ENCODE peak calls at places on chromosomes 1 and 21, in five cellular contexts. N is SK-N-SH, L is HepG2, V is GM23338, T is K562. I is an unnamed sample. For H3K4me1 and H3K27me3, the result is how much of the 10 kb centered on the place peaks cover.

GRCh38 chr1:158098256-158098655 is 82.4 kb upstream of the CD1D start:
- DNase-seq in N (no peak), L (no peak), V (no peak), T (no peak), I (no peak)

GRCh38 chr1:179298952-179299351 is 5.4 kb downstream of the SOAT1 start:
- DNase-seq in N (no peak), L (no peak), V (no peak), T (no peak), I (no peak)

GRCh38 chr21:26136686-26137085 is 33.9 kb downstream of the APP start:
- DNase-seq in N (no peak), L (no peak), V (no peak), T (no peak), I (no peak)

GRCh38 chr1:158600735-158601134 is 4.3 kb upstream of the OR10Z1 start:
- DNase-seq in N (no peak), L (no peak), V (no peak), T (no peak), I (no peak)

GRCh38 chr1:201988593-201988992 is 6.1 kb downstream of the RNPEP start:
- DNase-seq in N (no peak), L (no peak), V (no peak), T (no peak), I (no peak)

GRCh38 chr1:97050501-97050900 is 328.9 kb downstream of the PTBP2 start:
- DNase-seq in N (peak), L (no peak), V (peak), T (no peak), I (no peak)

GRCh38 chr1:94061513-94062443 is 59.2 kb downstream of the ABCA4 start:
- DNase-seq in N (peak), L (peak), V (peak), T (peak), I (peak)

GRCh38 chr1:112237983-112238515 is 158.0 kb upstream of the CTTNBP2NL start:
- DNase-seq in N (no peak), L (no peak), V (peak), T (no peak), I (peak)

GRCh38 chr1:71357708-71358107 is 276.9 kb upstream of the ZRANB2 start:
- DNase-seq in N (no peak), L (no peak), V (peak), T (no peak), I (no peak)

GRCh38 chr1:112982853-112983539 is 27.0 kb upstream of the SLC16A1 start:
- DNase-seq in N (no peak), L (no peak), V (no peak), T (no peak), I (no peak)

GRCh38 chr1:46520063-46520911 is 30.7 kb downstream of the DMBX1 start:
- DNase-seq in N (no peak), L (peak), V (peak), T (peak), I (no peak)

GRCh38 chr1:4394366-4394765 is 260.0 kb upstream of the AJAP1 start:
- DNase-seq in N (no peak), L (no peak), V (no peak), T (no peak), I (no peak)

GRCh38 chr1:77143529-77144121 is 75.6 kb downstream of the PIGK start:
- DNase-seq in N (peak), L (no peak), V (no peak), T (peak), I (no peak)

GRCh38 chr1:23177438-23178380 is 9.1 kb upstream of the LUZP1 start:
- DNase-seq in N (peak), L (peak), V (peak), T (peak), I (peak)
- TF ChIP-seq POLR2AphosphoS5 in N (peak), L (no peak), V (no peak), T (no peak), I (peak)

GRCh38 chr1:204493145-204493881 is 1.3 kb downstream of the PIK3C2B start:
- DNase-seq in N (peak), L (peak), V (peak), T (no peak), I (peak)
- H3K4me1 ChIP-seq in N (under half), L (under half), V (under half), T (under half), I (under half)

DNA sequence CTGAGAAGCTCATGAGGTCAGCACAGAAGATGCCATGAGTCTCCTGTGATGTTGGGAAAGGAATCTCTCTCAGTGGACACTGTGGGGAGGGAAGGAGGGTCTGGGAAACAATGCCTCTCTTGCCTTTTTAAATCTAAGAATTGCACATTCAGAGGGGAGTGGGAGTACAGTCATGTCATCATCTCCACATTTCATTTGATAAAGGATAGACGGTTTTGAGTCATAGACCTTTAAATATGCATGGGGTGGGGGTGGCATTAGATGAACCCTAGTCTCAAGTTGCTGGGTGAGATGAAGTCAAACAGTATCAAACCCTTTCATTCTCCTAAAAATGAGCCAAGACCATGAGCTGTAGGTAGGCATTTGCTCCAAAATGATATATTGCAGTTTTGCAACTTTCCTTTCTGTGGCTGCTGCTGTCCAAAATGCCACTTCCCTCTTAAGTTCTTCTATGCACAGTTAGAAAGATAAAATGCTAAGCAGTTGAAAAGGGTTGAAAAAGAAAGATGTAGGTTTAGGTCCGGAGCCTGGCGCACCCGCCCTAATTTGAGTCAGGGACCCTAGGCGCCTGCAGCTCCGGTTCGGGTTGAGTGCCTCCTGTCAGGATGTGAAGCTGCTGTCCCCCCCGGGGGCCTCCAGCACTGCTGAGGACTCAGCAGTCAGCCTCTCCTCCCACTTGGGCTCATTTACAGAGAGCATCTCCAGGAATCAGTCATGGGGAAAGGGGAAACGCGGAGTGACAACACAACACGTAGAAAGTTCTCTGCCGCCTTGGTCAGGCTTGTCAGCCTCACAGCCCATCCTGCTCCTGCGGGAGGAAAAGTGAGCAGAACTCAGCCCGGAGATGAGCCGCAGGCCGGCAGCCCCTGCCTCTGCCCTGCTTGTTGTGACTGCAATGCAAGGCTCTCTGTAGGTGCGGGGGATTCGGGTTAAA is 479.3 kb upstream of the RUNX1 start:
- DNase-seq in N (no peak), L (no peak), V (no peak), T (peak), I (peak)
- H3K27me3 ChIP-seq in N (under half), L (under half), V (under half), T (under half), I (under half)

DNA sequence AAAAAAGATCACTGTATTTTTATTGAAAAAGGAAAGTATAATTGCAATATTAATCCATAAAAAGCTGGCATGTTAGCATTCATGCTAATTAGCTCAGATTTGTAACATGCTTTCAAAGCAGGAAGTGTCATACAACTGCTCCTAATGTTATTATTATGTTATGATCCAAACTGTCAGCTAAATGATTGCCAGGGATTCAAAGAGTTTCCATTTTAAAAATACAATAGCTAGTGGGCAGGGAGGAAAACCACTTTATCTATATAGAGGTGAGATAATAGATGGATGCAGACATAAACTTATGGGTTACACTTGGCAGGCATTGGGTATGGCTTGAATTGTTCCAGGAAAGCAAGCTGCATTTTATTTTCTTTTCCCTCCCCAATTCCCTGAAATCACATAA is 9.7 kb upstream of the MYSM1 start:
- DNase-seq in N (no peak), L (no peak), V (no peak), T (no peak), I (no peak)
- TF ChIP-seq POLR2AphosphoS5 in N (no peak), L (no peak), V (no peak), T (no peak), I (no peak)

DNA sequence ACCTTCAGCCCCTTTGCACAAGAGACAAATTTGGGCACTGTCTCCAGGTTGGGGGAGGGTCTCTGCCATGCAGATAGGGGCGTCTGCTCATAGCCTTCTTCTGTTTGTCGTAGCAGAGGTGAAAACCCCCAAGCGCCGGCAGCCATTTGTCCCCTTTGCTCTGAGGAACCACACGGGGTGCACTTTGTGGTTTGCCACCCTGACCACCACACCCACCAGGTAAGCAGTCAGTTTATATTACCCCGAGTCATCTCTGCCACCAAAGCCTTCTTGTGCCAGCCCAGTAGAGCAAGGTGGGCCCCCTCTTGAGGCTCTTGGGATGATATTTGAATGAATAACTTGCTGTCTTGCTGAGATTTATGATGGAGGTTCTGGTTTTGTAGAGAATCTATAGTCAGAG is 111.8 kb downstream of the VPS13D start:
- DNase-seq in N (no peak), L (no peak), V (no peak), T (no peak), I (no peak)
- H3K4me1 ChIP-seq in N (under half), L (under half), V (under half), T (under half), I (under half)

GRCh38 chr1:147079400-147080012 is 92.8 kb downstream of the PRKAB2 start:
- DNase-seq in N (peak), L (no peak), V (peak), T (no peak), I (no peak)
- H3K27me3 ChIP-seq in N (under half), L (under half), V (half or more), T (under half), I (half or more)

GRCh38 chr1:7940745-7941436 is at the start of gene TNFRSF9:
- DNase-seq in N (no peak), L (no peak), V (no peak), T (peak), I (no peak)

GRCh38 chr1:7942701-7943029 is 2.0 kb upstream of the TNFRSF9 start:
- DNase-seq in N (no peak), L (no peak), V (no peak), T (no peak), I (no peak)

GRCh38 chr1:7941437-7941793 is 776 bp upstream of the TNFRSF9 start:
- DNase-seq in N (no peak), L (no peak), V (no peak), T (peak), I (no peak)

GRCh38 chr1:7940034-7940433 is 605 bp downstream of the TNFRSF9 start:
- DNase-seq in N (no peak), L (no peak), V (no peak), T (no peak), I (no peak)

DNA sequence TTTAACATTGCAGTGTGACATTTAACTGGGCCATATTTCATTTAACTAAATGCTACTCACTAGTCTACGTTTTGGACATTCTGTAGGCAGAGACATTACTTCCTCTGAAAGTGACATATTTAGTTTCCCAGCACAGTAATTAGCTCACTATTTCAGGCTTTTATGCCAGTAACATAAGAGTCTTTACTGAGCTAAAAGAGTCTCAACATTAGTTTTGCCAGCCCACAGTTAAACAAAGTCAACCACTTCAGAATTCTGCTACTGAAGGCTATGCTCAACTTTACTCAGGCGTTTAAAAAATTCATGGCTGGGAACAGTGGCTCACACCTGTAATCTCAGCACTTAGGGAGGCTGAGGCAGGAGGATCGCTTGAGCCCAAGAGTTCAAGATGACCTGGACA is 2.7 kb upstream of the TNFRSF9 start:
- DNase-seq in N (no peak), L (no peak), V (no peak), T (no peak), I (no peak)
- TF ChIP-seq POLR2AphosphoS5 in N (no peak), L (no peak), V (no peak), T (no peak), I (no peak)

GRCh38 chr21:42257091-42257760 is 38.3 kb downstream of the ABCG1 start:
- DNase-seq in N (no peak), L (no peak), V (no peak), T (no peak), I (no peak)
- H3K4me1 ChIP-seq in N (under half), L (under half), V (under half), T (under half), I (under half)

DNA sequence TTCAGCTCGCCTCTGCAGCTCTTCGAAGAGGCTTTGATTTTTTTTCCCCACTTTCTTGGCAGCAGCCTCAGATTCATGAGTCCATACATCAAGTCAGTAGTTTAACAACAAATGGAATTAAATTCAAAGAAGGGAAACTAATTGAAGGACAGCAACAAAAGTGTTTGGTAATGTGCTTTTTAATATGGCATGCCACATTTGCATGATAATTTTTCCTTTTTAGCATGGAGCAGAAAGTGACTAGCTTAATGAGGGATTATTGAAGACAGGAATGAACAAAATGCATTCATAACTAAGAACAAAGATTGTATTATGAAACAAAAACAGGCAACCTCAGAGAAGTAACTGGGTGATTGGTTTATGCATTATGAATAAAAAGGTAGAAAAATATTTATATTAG is 239.0 kb downstream of the USH2A start:
- DNase-seq in N (no peak), L (no peak), V (no peak), T (no peak), I (no peak)
- H3K27me3 ChIP-seq in N (under half), L (under half), V (under half), T (under half), I (under half)

DNA sequence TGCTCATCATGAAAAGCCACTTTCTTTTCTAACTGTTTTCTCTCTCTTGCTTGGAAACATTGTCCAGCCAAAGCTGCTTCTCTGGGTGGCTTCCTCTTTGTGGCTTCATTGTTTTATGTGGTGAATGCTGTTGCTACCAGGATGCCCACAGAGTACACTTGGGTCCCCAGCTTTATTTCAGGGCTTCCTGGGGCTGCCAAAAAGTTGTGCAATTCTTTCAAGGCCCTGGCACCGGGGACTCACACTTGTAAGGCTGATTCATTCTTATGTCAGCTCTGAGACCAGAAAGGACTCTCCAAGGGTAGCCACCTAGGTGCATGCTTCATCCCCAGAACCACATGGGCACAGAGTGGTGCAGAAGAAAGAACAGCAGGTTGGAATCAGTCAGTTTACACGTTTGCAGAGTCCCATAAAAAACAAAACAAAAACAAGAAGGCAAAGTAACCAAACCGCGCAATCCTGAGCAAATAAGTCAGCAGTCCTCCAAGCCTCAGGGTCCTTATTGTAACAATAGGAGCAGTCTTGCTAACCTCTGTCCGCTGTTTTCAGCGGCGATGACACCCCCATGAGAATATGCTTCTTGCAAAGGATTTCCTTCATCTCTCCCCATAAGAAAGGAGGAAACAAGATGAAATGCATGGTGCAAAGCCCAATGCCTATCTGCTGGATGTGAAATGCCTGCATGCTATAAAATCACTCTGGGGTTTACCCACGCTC is 89.9 kb upstream of the SSX2IP start:
- DNase-seq in N (no peak), L (no peak), V (no peak), T (no peak), I (no peak)
- TF ChIP-seq POLR2AphosphoS5 in N (no peak), L (no peak), V (no peak), T (no peak), I (no peak)